ENCODE peak calls at places on chromosomes 2 and 18, in five cellular contexts. C is stomach, G is IMR-90, F is adrenal gland, D is NB4. H is an unnamed sample.

GRCh38 chr2:238942941-238943715 is 95.2 kb downstream of the TWIST2 start:
- DNase-seq in F (no peak), D (no peak), C (peak; percentile 13), G (peak; percentile 64), H (no peak)

GRCh38 chr2:11409184-11409959 is 56.6 kb downstream of the E2F6 start:
- DNase-seq in F (no peak), G (no peak), C (no peak), D (no peak), H (no peak)

GRCh38 chr2:205463626-205464025 is 218.7 kb upstream of the NRP2 start:
- DNase-seq in G (no peak), F (no peak), C (no peak), D (no peak), H (no peak)

GRCh38 chr2:173049732-173050314 is 25.8 kb upstream of the MAP3K20 start:
- DNase-seq in F (no peak), D (no peak), C (no peak), G (no peak), H (no peak)

GRCh38 chr2:63035169-63035568 is 15.5 kb upstream of the OTX1 start:
- DNase-seq in F (no peak), G (no peak), C (no peak), D (no peak), H (no peak)

GRCh38 chr2:205411558-205411957 is 270.7 kb upstream of the NRP2 start:
- DNase-seq in C (peak; percentile 60), F (no peak), D (no peak), G (no peak), H (no peak)

GRCh38 chr18:55416791-55417190 is 171.2 kb downstream of the TCF4 start:
- DNase-seq in C (no peak), D (no peak), F (no peak), G (no peak), H (no peak)

GRCh38 chr18:1663879-1664705 is 759.4 kb downstream of the ADCYAP1 start:
- DNase-seq in D (peak; percentile 63), F (peak; percentile 25), C (peak; percentile 34), G (no peak), H (peak; percentile 1)

GRCh38 chr2:217657252-217657651 is 345.5 kb downstream of the TNS1 start:
- DNase-seq in F (no peak), G (no peak), C (no peak), D (no peak), H (no peak)

GRCh38 chr2:231707625-231708049 is 688 bp upstream of the PTMA start:
- DNase-seq in G (no peak), F (no peak), C (no peak), D (peak; percentile 72), H (no peak)

GRCh38 chr2:42516418-42516817 is 22.6 kb upstream of the KCNG3 start:
- DNase-seq in F (no peak), D (no peak), G (no peak), C (no peak), H (no peak)

GRCh38 chr2:11949732-11950503 is 203.5 kb downstream of the LPIN1 start:
- DNase-seq in F (no peak), G (no peak), C (no peak), D (peak; percentile 91), H (no peak)

GRCh38 chr2:86249843-86250402 is 50.7 kb downstream of the MRPL35 start:
- DNase-seq in F (no peak), D (no peak), C (peak; percentile 55), G (no peak), H (no peak)

GRCh38 chr2:3620834-3621233 is 25.9 kb downstream of the COLEC11 start:
- DNase-seq in G (peak; percentile 24), C (no peak), D (no peak), F (no peak), H (no peak)

GRCh38 chr18:62977512-62977911 is 262.2 kb downstream of the PHLPP1 start:
- DNase-seq in C (no peak), G (peak; percentile 15), F (no peak), D (peak; percentile 15), H (no peak)

GRCh38 chr2:128642801-128643200 is 324.1 kb upstream of the HS6ST1 start:
- DNase-seq in C (peak; percentile 17), F (no peak), G (no peak), D (peak; percentile 26), H (no peak)

GRCh38 chr2:120778244-120778643 is 42.6 kb downstream of the GLI2 start:
- DNase-seq in D (no peak), F (no peak), G (peak; percentile 63), C (no peak), H (no peak)

GRCh38 chr18:80105369-80106167 is 3.5 kb upstream of the ADNP2 start:
- DNase-seq in D (peak; percentile 16), C (no peak), G (no peak), F (no peak), H (no peak)

GRCh38 chr2:42793314-42794270 is 1.2 kb upstream of the HAAO start:
- DNase-seq in F (no peak), G (no peak), D (no peak), C (no peak), H (no peak)

GRCh38 chr2:227442639-227443038 is 29.3 kb upstream of the AGFG1 start:
- DNase-seq in C (no peak), G (no peak), D (no peak), F (no peak), H (no peak)

GRCh38 chr2:169828141-169828811 is 1.0 kb downstream of the UBR3 start:
- DNase-seq in F (peak; percentile 47), C (no peak), G (peak; percentile 41), D (peak; percentile 72), H (peak; percentile 45)

GRCh38 chr2:47038656-47039501 is 116.2 kb downstream of the STPG4 start:
- DNase-seq in D (no peak), F (no peak), G (no peak), C (no peak), H (no peak)

GRCh38 chr18:6058941-6059340 is 163.6 kb upstream of the TMEM200C start:
- DNase-seq in F (no peak), G (peak; percentile 84), C (no peak), D (no peak), H (no peak)

GRCh38 chr2:12948231-12948962 is 231.7 kb downstream of the TRIB2 start:
- DNase-seq in G (peak; percentile 71), D (no peak), C (no peak), F (no peak), H (no peak)

GRCh38 chr2:194842871-194843270 is 814.2 kb upstream of the SLC39A10 start:
- DNase-seq in G (no peak), C (no peak), F (no peak), D (no peak), H (no peak)

GRCh38 chr18:25831226-25831828 is 259.1 kb downstream of the SS18 start:
- DNase-seq in G (no peak), C (no peak), F (peak; percentile 32), D (no peak), H (no peak)

GRCh38 chr2:55419514-55420243 is at the start of gene CCDC88A:
- DNase-seq in D (peak; percentile 99), C (peak; percentile 92), F (peak; percentile 98), G (peak; percentile 97), H (peak; percentile 77)
- TF ChIP-seq POLR2A in D (peak; percentile 82), C (peak; percentile 65), F (peak; percentile 92), G (peak; percentile 93), H (peak; percentile 85)

GRCh38 chr2:71453404-71454220 is at the start of gene DYSF:
- DNase-seq in G (peak; percentile 17), F (no peak), C (peak; percentile 47), D (peak; percentile 83), H (no peak)
- TF ChIP-seq POLR2A in G (no peak), F (no peak), C (no peak), D (no peak), H (no peak)

GRCh38 chr2:158457826-158458616 is 1.3 kb downstream of the PKP4 start:
- DNase-seq in G (peak; percentile 44), D (peak; percentile 85), F (peak; percentile 79), C (peak; percentile 90), H (peak; percentile 68)
- TF ChIP-seq POLR2A in G (no peak), D (peak; percentile 6), F (peak; percentile 55), C (peak; percentile 41), H (peak; percentile 12)

GRCh38 chr2:136129601-136130000 is 11.7 kb upstream of the CXCR4 start:
- DNase-seq in G (no peak), C (no peak), F (no peak), D (no peak), H (no peak)
- TF ChIP-seq POLR2A in G (no peak), C (no peak), F (no peak), D (no peak), H (no peak)

GRCh38 chr2:65347913-65348312 is 84.5 kb downstream of the SPRED2 start:
- DNase-seq in F (no peak), G (no peak), D (no peak), C (no peak), H (no peak)
- TF ChIP-seq POLR2A in F (no peak), G (no peak), D (no peak), C (no peak), H (no peak)

GRCh38 chr18:40925071-40925541 is 1029.9 kb upstream of the PIK3C3 start:
- DNase-seq in F (no peak), C (no peak), G (no peak), D (no peak), H (no peak)

GRCh38 chr18:40932862-40933261 is 1022.2 kb upstream of the PIK3C3 start:
- DNase-seq in G (no peak), C (no peak), D (no peak), F (no peak), H (no peak)

GRCh38 chr18:40926679-40927078 is 1028.4 kb upstream of the PIK3C3 start:
- DNase-seq in G (no peak), C (no peak), F (no peak), D (no peak), H (no peak)

GRCh38 chr18:40929389-40929788 is 1025.6 kb upstream of the PIK3C3 start:
- DNase-seq in C (no peak), F (no peak), G (no peak), D (no peak), H (no peak)
- TF ChIP-seq POLR2A in C (no peak), F (no peak), G (no peak), D (no peak), H (no peak)

GRCh38 chr2:196444442-196444841 is 195.1 kb upstream of the CCDC150 start:
- DNase-seq in G (no peak), C (no peak), F (no peak), D (no peak), H (no peak)

GRCh38 chr2:196452758-196453157 is 186.8 kb upstream of the CCDC150 start:
- DNase-seq in F (no peak), D (no peak), C (no peak), G (no peak), H (no peak)

GRCh38 chr2:196449083-196449482 is 190.4 kb upstream of the CCDC150 start:
- DNase-seq in F (no peak), G (no peak), D (no peak), C (no peak), H (no peak)

GRCh38 chr2:196445991-196446390 is 193.5 kb upstream of the CCDC150 start:
- DNase-seq in G (no peak), C (no peak), D (no peak), F (no peak), H (no peak)

GRCh38 chr2:196448680-196449079 is 190.8 kb upstream of the CCDC150 start:
- DNase-seq in G (no peak), F (no peak), D (no peak), C (no peak), H (no peak)
- TF ChIP-seq POLR2A in G (no peak), F (no peak), D (no peak), C (no peak), H (no peak)

H was measured in H54.